ENCODE peak calls at places on chromosomes 13 and 19, in seven cellular contexts. Y, U, E, D, M, T and V are unnamed samples.

GRCh38 chr13:47112205-47112896 is 215.5 kb upstream of the HTR2A start:
- DNase-seq in M (no peak), T (no peak), D (no peak), Y (no peak), E (no peak), U (no peak), V (no peak)

GRCh38 chr19:46806651-46807050 is 18.3 kb upstream of the SLC1A5 start:
- DNase-seq in D (no peak), E (no peak), U (no peak), M (no peak), Y (no peak), T (no peak), V (no peak)

GRCh38 chr19:38617764-38618589 is at the start of gene MAP4K1:
- DNase-seq in D (peak; percentile 56), Y (peak; percentile 79), T (no peak), M (peak; percentile 78), E (no peak), U (peak; percentile 48), V (no peak)

GRCh38 chr19:36745870-36746269 is 26.7 kb downstream of the ZNF850 start:
- DNase-seq in M (no peak), U (no peak), T (no peak), E (no peak), D (no peak), Y (no peak), V (no peak)

GRCh38 chr13:64591981-64592380 is 2638.2 kb downstream of the PCDH9 start:
- DNase-seq in E (no peak), U (no peak), T (no peak), D (no peak), M (no peak), Y (no peak), V (peak; percentile 7)

GRCh38 chr13:43016226-43016625 is 7.2 kb upstream of the DNAJC15 start:
- DNase-seq in Y (no peak), U (no peak), T (no peak), E (no peak), D (no peak), M (no peak), V (no peak)

GRCh38 chr19:16379521-16380313 is 55.1 kb downstream of the KLF2 start:
- DNase-seq in M (no peak), D (no peak), E (no peak), T (no peak), U (no peak), Y (no peak), V (no peak)

GRCh38 chr19:53903055-53903680 is 5.9 kb upstream of the CACNG7 start:
- DNase-seq in U (no peak), M (no peak), Y (peak; percentile 12), E (no peak), T (no peak), D (no peak), V (no peak)

GRCh38 chr13:57633141-57633949 is 1.8 kb downstream of the PCDH17 start:
- DNase-seq in U (no peak), M (peak; percentile 13), T (no peak), D (no peak), Y (no peak), E (peak; percentile 71), V (no peak)

GRCh38 chr13:49791753-49792549 is 531 bp downstream of the KPNA3 start:
- DNase-seq in D (peak; percentile 29), E (no peak), M (peak; percentile 58), T (no peak), Y (peak; percentile 62), U (peak; percentile 35), V (no peak)

GRCh38 chr19:49687566-49688316 is 1.7 kb upstream of the ADM5 start:
- DNase-seq in M (no peak), Y (no peak), E (no peak), U (no peak), D (no peak), T (no peak), V (no peak)

GRCh38 chr13:55013051-55013450 is 1984.4 kb downstream of the OLFM4 start:
- DNase-seq in E (no peak), Y (no peak), T (no peak), M (no peak), D (no peak), U (no peak), V (no peak)

GRCh38 chr13:106151056-106151699 is 384.3 kb downstream of the EFNB2 start:
- DNase-seq in U (no peak), E (no peak), M (peak; percentile 37), T (no peak), D (no peak), Y (no peak), V (peak; percentile 89)

GRCh38 chr13:40447857-40448256 is 218.6 kb downstream of the FOXO1 start:
- DNase-seq in D (no peak), T (no peak), M (no peak), Y (no peak), E (no peak), U (no peak), V (no peak)

GRCh38 chr19:4606921-4607678 is 32.2 kb upstream of the TNFAIP8L1 start:
- DNase-seq in M (no peak), U (peak; percentile 72), Y (no peak), T (no peak), D (no peak), E (no peak), V (no peak)

GRCh38 chr19:31448221-31448657 is 99.0 kb upstream of the TSHZ3 start:
- DNase-seq in T (no peak), E (peak; percentile 83), Y (no peak), U (no peak), D (no peak), M (peak; percentile 29), V (peak; percentile 91)

GRCh38 chr13:51923983-51924539 is 62.3 kb downstream of the CCDC70 start:
- DNase-seq in M (no peak), E (no peak), Y (no peak), U (no peak), T (no peak), D (no peak), V (peak; percentile 14)

GRCh38 chr19:44607049-44607448 is 6.3 kb upstream of the IGSF23 start:
- DNase-seq in E (no peak), D (no peak), U (no peak), T (no peak), Y (no peak), M (no peak), V (no peak)